ENCODE peak calls at places on chromosomes 1 and 21, in five cellular contexts. One of them, this sample, is unnamed.

GRCh38 chr1:221620437-221621384 is 121.2 kb downstream of the DUSP10 start:
- DNase-seq in heart left ventricle: no peak
- DNase-seq in adrenal gland: peak
- DNase-seq in HepG2: no peak
- DNase-seq in IMR-90: peak
- DNase-seq in this sample: no peak

GRCh38 chr1:27436204-27437159 is 44.1 kb downstream of the GPR3 start:
- DNase-seq in HepG2: peak
- DNase-seq in IMR-90: peak
- DNase-seq in adrenal gland: no peak
- DNase-seq in heart left ventricle: peak
- DNase-seq in this sample: no peak

GRCh38 chr1:245386321-245387002 is 231.7 kb downstream of the KIF26B start:
- DNase-seq in HepG2: no peak
- DNase-seq in adrenal gland: no peak
- DNase-seq in IMR-90: no peak
- DNase-seq in heart left ventricle: no peak
- DNase-seq in this sample: no peak

GRCh38 chr1:2555634-2556276 is 416 bp upstream of the TNFRSF14 start:
- DNase-seq in adrenal gland: peak
- DNase-seq in IMR-90: no peak
- DNase-seq in heart left ventricle: peak
- DNase-seq in HepG2: no peak
- DNase-seq in this sample: peak

GRCh38 chr21:15841856-15842564 is 112.2 kb downstream of the USP25 start:
- DNase-seq in adrenal gland: no peak
- DNase-seq in heart left ventricle: no peak
- DNase-seq in HepG2: no peak
- DNase-seq in IMR-90: peak
- DNase-seq in this sample: no peak

GRCh38 chr1:47935856-47936255 is 61.3 kb downstream of the TRABD2B start:
- DNase-seq in IMR-90: no peak
- DNase-seq in heart left ventricle: no peak
- DNase-seq in adrenal gland: peak
- DNase-seq in HepG2: no peak
- DNase-seq in this sample: peak

GRCh38 chr21:15837603-15838002 is 107.8 kb downstream of the USP25 start:
- DNase-seq in HepG2: no peak
- DNase-seq in heart left ventricle: no peak
- DNase-seq in IMR-90: peak
- DNase-seq in adrenal gland: no peak
- DNase-seq in this sample: no peak

GRCh38 chr1:160206421-160207117 is 1.4 kb downstream of the PEA15 start:
- DNase-seq in heart left ventricle: no peak
- DNase-seq in adrenal gland: peak
- DNase-seq in IMR-90: peak
- DNase-seq in HepG2: no peak
- DNase-seq in this sample: no peak

GRCh38 chr1:62712625-62713243 is 24.5 kb upstream of the DOCK7 start:
- DNase-seq in HepG2: no peak
- DNase-seq in adrenal gland: no peak
- DNase-seq in heart left ventricle: no peak
- DNase-seq in IMR-90: no peak
- DNase-seq in this sample: no peak

GRCh38 chr1:78126506-78126905 is 80.7 kb downstream of the GIPC2 start:
- DNase-seq in HepG2: no peak
- DNase-seq in IMR-90: no peak
- DNase-seq in adrenal gland: no peak
- DNase-seq in heart left ventricle: no peak
- DNase-seq in this sample: no peak

GRCh38 chr1:37650721-37651120 is 16.0 kb upstream of the RSPO1 start:
- DNase-seq in HepG2: no peak
- DNase-seq in adrenal gland: no peak
- DNase-seq in heart left ventricle: no peak
- DNase-seq in IMR-90: no peak
- DNase-seq in this sample: no peak

DNA sequence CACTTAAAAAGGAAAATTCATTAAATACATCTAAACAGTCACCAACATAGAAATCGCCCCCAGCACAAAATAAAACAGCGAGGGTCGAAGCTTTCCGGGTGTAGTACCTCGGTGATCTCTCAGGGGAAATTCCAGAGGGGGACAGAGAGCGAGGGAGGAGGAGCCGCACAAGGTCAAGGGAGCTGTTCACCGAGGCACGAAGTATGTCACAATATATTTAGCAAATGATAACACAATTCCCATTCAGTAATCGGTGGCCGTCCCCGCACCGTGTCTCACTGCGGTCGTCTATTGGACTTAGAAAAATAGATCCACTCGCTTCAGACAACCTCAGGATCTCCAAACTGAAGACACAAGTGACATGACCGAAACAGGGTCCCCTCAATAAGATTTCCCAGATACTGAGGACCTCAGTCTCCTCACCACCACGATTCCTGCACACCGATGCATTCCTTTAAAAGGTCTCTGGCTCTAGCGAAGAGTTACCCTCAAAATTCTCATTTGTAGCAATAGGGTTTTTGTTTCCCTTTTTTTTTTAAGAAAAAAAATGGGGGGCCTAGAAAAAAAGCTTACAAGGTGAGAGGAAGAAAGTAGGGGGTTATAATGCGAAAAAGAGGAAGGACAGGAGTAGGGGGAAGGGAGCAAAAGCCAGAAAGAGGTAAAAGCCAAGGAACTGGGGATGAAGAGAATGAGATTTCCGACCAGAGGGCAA is 1.1 kb downstream of the LPGAT1 start:
- DNase-seq in adrenal gland: peak
- DNase-seq in IMR-90: no peak
- DNase-seq in HepG2: peak
- DNase-seq in heart left ventricle: peak
- DNase-seq in this sample: no peak
- TF ChIP-seq CTCF in adrenal gland: peak
- TF ChIP-seq CTCF in IMR-90: no peak
- TF ChIP-seq CTCF in HepG2: peak
- TF ChIP-seq CTCF in heart left ventricle: peak
- TF ChIP-seq CTCF in this sample: no peak

DNA sequence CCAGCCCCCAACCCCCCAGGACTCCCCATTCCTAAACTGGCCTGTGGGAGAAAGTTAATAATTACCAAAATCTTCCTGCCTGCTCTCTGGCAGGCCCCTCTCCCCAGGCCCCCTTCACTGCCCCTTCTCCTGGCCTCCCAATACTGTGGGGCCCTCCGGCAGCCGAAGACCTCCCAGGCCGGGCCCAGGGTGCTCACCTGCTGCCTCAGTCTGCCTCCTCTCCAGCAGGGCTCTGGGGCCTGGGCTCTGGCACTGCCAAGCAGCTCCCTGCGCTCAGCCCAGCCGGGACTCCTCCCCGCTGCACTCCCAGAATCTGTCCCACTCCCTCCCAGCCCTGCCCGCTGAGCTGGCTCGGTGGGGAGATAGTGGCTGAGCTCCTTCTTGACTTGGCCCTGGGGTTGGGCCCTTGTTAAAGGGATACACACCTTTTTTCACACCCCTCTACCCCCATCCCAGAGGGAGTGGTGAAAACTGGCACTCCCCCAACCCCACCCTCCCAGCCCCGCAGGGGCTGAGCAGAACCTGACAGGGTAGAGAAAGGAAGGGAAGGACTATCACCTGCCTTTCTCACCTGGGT is at the start of gene S100A16:
- DNase-seq in adrenal gland: peak
- DNase-seq in HepG2: no peak
- DNase-seq in heart left ventricle: peak
- DNase-seq in IMR-90: peak
- DNase-seq in this sample: peak
- TF ChIP-seq POLR2A in adrenal gland: peak
- TF ChIP-seq POLR2A in HepG2: peak
- TF ChIP-seq POLR2A in heart left ventricle: peak
- TF ChIP-seq POLR2A in IMR-90: peak
- TF ChIP-seq POLR2A in this sample: no peak

GRCh38 chr1:235450433-235450832 is 53.8 kb downstream of the B3GALNT2 start:
- DNase-seq in adrenal gland: no peak
- DNase-seq in HepG2: no peak
- DNase-seq in heart left ventricle: no peak
- DNase-seq in IMR-90: no peak
- DNase-seq in this sample: no peak

GRCh38 chr1:235455806-235456205 is 48.4 kb downstream of the B3GALNT2 start:
- DNase-seq in adrenal gland: no peak
- DNase-seq in HepG2: no peak
- DNase-seq in heart left ventricle: no peak
- DNase-seq in IMR-90: no peak
- DNase-seq in this sample: no peak

GRCh38 chr1:235454021-235454420 is 50.2 kb downstream of the B3GALNT2 start:
- DNase-seq in heart left ventricle: no peak
- DNase-seq in adrenal gland: no peak
- DNase-seq in HepG2: no peak
- DNase-seq in IMR-90: no peak
- DNase-seq in this sample: no peak

GRCh38 chr1:235450886-235451457 is 53.3 kb downstream of the B3GALNT2 start:
- DNase-seq in heart left ventricle: no peak
- DNase-seq in adrenal gland: no peak
- DNase-seq in IMR-90: no peak
- DNase-seq in HepG2: no peak
- DNase-seq in this sample: no peak

GRCh38 chr1:235455097-235455496 is 49.2 kb downstream of the B3GALNT2 start:
- DNase-seq in HepG2: no peak
- DNase-seq in adrenal gland: no peak
- DNase-seq in heart left ventricle: no peak
- DNase-seq in IMR-90: no peak
- DNase-seq in this sample: no peak
- H3K4me3 ChIP-seq in HepG2: no peak
- H3K4me3 ChIP-seq in adrenal gland: no peak
- H3K4me3 ChIP-seq in heart left ventricle: no peak
- H3K4me3 ChIP-seq in IMR-90: no peak
- H3K4me3 ChIP-seq in this sample: no peak

GRCh38 chr1:175757381-175758015 is 14.1 kb upstream of the TNR start:
- DNase-seq in adrenal gland: peak
- DNase-seq in heart left ventricle: no peak
- DNase-seq in IMR-90: no peak
- DNase-seq in HepG2: no peak
- DNase-seq in this sample: peak
- TF ChIP-seq CTCF in adrenal gland: peak
- TF ChIP-seq CTCF in heart left ventricle: peak
- TF ChIP-seq CTCF in IMR-90: peak
- TF ChIP-seq CTCF in HepG2: peak
- TF ChIP-seq CTCF in this sample: no peak

GRCh38 chr1:228140724-228141081 is 624 bp downstream of the GUK1 start:
- DNase-seq in HepG2: no peak
- DNase-seq in IMR-90: no peak
- DNase-seq in heart left ventricle: no peak
- DNase-seq in adrenal gland: no peak
- DNase-seq in this sample: peak

GRCh38 chr1:228142616-228143203 is 2.6 kb downstream of the GUK1 start:
- DNase-seq in IMR-90: no peak
- DNase-seq in heart left ventricle: peak
- DNase-seq in adrenal gland: no peak
- DNase-seq in HepG2: no peak
- DNase-seq in this sample: no peak

GRCh38 chr1:228141871-228142615 is 2.0 kb downstream of the GUK1 start:
- DNase-seq in HepG2: no peak
- DNase-seq in IMR-90: peak
- DNase-seq in adrenal gland: no peak
- DNase-seq in heart left ventricle: peak
- DNase-seq in this sample: peak

GRCh38 chr1:228139931-228140723 is at the start of gene GUK1:
- DNase-seq in heart left ventricle: peak
- DNase-seq in adrenal gland: peak
- DNase-seq in IMR-90: peak
- DNase-seq in HepG2: peak
- DNase-seq in this sample: peak

GRCh38 chr1:228141082-228141870 is 1.2 kb downstream of the GUK1 start:
- DNase-seq in adrenal gland: no peak
- DNase-seq in HepG2: no peak
- DNase-seq in IMR-90: peak
- DNase-seq in heart left ventricle: peak
- DNase-seq in this sample: peak
- TF ChIP-seq POLR2A in adrenal gland: no peak
- TF ChIP-seq POLR2A in HepG2: no peak
- TF ChIP-seq POLR2A in IMR-90: no peak
- TF ChIP-seq POLR2A in heart left ventricle: no peak
- TF ChIP-seq POLR2A in this sample: no peak

GRCh38 chr1:65150583-65151263 is 2.7 kb downstream of the AK4 start:
- DNase-seq in IMR-90: no peak
- DNase-seq in heart left ventricle: no peak
- DNase-seq in adrenal gland: no peak
- DNase-seq in HepG2: no peak
- DNase-seq in this sample: peak
- H3K4me3 ChIP-seq in IMR-90: no peak
- H3K4me3 ChIP-seq in heart left ventricle: peak
- H3K4me3 ChIP-seq in adrenal gland: no peak
- H3K4me3 ChIP-seq in HepG2: peak
- H3K4me3 ChIP-seq in this sample: no peak

DNA sequence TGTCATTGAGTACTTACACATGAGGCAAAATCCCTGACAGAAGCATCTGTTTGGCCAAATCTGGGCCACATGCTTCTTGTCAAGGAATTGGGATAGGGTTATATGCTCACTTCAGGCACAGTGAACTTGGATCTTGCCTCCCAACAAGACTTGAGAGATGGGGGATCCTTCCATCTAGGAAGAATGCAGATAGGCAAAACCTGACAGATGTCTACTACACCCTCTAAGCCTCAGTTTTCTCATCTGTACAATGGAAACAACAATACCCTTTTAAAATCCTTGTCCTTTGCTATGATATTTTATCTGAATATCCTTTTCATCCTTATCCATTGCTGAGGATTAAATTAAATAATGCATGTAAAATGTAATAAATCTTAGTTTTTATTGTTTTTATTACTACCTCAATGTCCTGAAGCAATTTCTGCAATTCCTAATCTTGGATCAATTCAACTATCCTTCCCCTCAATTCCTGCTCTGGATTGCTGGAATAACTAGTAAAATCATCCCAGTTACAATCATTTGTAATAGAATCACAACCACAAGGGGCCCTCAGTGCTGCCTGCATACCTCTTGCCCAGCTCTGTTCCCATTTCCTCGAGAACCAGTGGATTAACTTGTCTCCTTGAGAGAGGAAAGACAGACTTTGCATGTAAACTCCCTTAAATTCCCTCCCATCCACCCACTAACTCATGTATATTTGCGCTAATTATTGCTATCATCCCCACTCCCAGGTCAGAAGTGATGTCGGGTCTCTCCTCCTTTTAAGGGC is 8.1 kb upstream of the XPR1 start:
- DNase-seq in adrenal gland: no peak
- DNase-seq in heart left ventricle: no peak
- DNase-seq in IMR-90: peak
- DNase-seq in HepG2: no peak
- DNase-seq in this sample: no peak
- TF ChIP-seq CTCF in adrenal gland: peak
- TF ChIP-seq CTCF in heart left ventricle: no peak
- TF ChIP-seq CTCF in IMR-90: peak
- TF ChIP-seq CTCF in HepG2: no peak
- TF ChIP-seq CTCF in this sample: no peak